ENCODE peak calls at places on chromosomes 6 and 20, in four cellular contexts. O, R, Z and T are unnamed samples.

GRCh38 chr6:169312658-169313346 is 59.2 kb upstream of the THBS2 start:
- DNase-seq in O (no peak), R (no peak), Z (no peak), T (no peak)

GRCh38 chr6:72328775-72329174 is 293.1 kb upstream of the KCNQ5 start:
- DNase-seq in R (no peak), O (no peak), Z (no peak), T (no peak)

GRCh38 chr6:13586936-13587542 is 12.6 kb downstream of the SIRT5 start:
- DNase-seq in Z (no peak), R (no peak), O (no peak), T (no peak)

GRCh38 chr20:49571553-49571835 is 3.6 kb upstream of the PTGIS start:
- DNase-seq in Z (no peak), O (no peak), R (no peak), T (no peak)

GRCh38 chr6:162109466-162110040 is 618.0 kb downstream of the PRKN start:
- DNase-seq in R (no peak), Z (no peak), O (no peak), T (no peak)

GRCh38 chr6:144139817-144140216 is 10.5 kb upstream of the STX11 start:
- DNase-seq in O (no peak), Z (no peak), R (no peak), T (no peak)

GRCh38 chr6:125273251-125273650 is 28.5 kb downstream of the HDDC2 start:
- DNase-seq in R (no peak), O (no peak), Z (no peak), T (no peak)

GRCh38 chr20:35235881-35236280 is 9.4 kb downstream of the MMP24 start:
- DNase-seq in Z (no peak), R (no peak), O (no peak), T (no peak)

GRCh38 chr6:51339728-51340127 is 521.1 kb downstream of the TFAP2B start:
- DNase-seq in Z (no peak), R (no peak), O (no peak), T (no peak)

DNA sequence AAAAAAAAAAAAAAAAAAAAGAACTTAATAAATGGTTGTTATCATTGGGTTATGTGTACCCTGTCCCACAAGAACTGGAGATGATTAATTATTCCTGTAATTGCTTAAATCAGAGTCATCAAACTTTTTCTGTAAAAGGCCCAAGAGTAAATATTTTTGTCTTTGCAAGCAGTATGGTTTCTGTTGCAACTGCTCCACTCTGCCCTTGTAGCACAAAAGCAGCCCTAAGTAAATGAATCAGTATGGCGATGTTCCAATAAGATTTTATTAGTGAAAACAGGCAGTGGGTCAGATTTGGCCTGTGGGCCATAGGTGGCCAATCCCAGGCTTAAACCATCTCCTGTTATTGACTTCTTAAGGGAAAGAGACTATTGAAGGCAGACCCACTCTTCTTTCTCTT is 252.7 kb downstream of the TSHZ2 start:
- DNase-seq in O (no peak), R (no peak), Z (no peak), T (no peak)
- TF ChIP-seq JUN in O (no peak), R (no peak), Z (no peak), T (no peak)

GRCh38 chr6:48036316-48036715 is 74.7 kb downstream of the PTCHD4 start:
- DNase-seq in R (no peak), Z (no peak), O (no peak), T (no peak)
- TF ChIP-seq JUN in R (no peak), Z (no peak), O (no peak), T (no peak)

GRCh38 chr6:93581371-93581770 is 162.0 kb upstream of the EPHA7 start:
- DNase-seq in O (no peak), Z (no peak), R (no peak), T (no peak)

GRCh38 chr6:93575495-93575894 is 156.1 kb upstream of the EPHA7 start:
- DNase-seq in O (no peak), R (no peak), Z (no peak), T (no peak)

GRCh38 chr6:93584280-93584679 is 164.9 kb upstream of the EPHA7 start:
- DNase-seq in R (no peak), Z (no peak), O (no peak), T (no peak)

GRCh38 chr6:93586316-93586715 is 167.0 kb upstream of the EPHA7 start:
- DNase-seq in R (no peak), O (no peak), Z (no peak), T (no peak)

DNA sequence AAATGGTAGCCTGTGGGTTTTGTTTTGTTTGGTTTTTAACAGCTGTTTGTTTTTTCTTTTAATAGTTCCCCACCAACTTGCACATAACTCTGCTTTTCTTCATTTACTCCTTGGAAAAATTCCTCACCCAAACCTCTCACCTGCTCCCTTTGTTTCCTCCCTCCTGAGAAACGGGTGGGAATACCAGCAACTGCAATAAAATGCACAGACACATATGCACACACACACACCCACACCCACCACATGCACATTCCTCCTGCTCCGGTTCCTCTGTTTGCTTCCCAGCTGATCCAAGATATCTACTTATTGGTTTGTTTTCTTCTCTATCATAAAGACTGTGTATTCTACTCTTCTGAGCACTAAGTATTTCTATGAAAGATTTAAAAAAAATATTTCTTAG is 161.1 kb upstream of the EPHA7 start:
- DNase-seq in Z (no peak), R (no peak), O (no peak), T (no peak)
- TF ChIP-seq JUN in Z (no peak), R (no peak), O (no peak), T (no peak)

GRCh38 chr6:122695188-122695587 is 84.3 kb upstream of the FABP7 start:
- DNase-seq in O (no peak), R (no peak), Z (no peak), T (no peak)

GRCh38 chr6:122697458-122697857 is 82.1 kb upstream of the FABP7 start:
- DNase-seq in Z (no peak), O (no peak), R (no peak), T (no peak)

GRCh38 chr6:122692807-122693580 is 82.8 kb downstream of the PKIB start:
- DNase-seq in O (no peak), R (no peak), Z (no peak), T (no peak)

GRCh38 chr6:122696853-122697252 is 82.7 kb upstream of the FABP7 start:
- DNase-seq in R (peak), O (no peak), Z (no peak), T (peak)

DNA sequence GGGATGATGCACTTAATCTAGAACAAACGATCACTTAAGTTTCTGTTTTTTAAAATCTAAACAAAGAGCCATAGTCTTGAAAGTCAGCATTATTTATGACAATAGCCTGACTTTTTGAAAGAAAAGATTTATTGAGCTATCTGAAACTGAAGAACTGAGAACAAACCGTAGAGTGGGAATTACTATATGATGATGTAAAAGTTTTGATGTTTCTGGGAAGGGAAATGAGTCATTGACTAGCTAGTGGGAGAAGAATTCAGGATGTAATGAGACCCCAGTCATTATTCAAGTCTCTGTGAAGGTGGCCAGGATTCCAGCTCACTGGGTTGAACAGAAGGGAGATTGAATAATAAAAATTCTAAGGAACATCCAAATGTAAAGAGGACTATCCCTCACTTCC is 83.4 kb upstream of the FABP7 start:
- DNase-seq in R (no peak), O (no peak), Z (no peak), T (peak)
- TF ChIP-seq JUN in R (no peak), O (no peak), Z (no peak), T (peak)

GRCh38 chr6:155047523-155047922 is 52.4 kb downstream of the TIAM2 start:
- DNase-seq in Z (no peak), O (no peak), R (no peak), T (no peak)

GRCh38 chr6:155054851-155055250 is 59.7 kb downstream of the TIAM2 start:
- DNase-seq in O (no peak), Z (no peak), R (no peak), T (peak)

GRCh38 chr6:155045561-155046404 is 50.7 kb downstream of the TIAM2 start:
- DNase-seq in R (no peak), Z (no peak), O (no peak), T (no peak)

DNA sequence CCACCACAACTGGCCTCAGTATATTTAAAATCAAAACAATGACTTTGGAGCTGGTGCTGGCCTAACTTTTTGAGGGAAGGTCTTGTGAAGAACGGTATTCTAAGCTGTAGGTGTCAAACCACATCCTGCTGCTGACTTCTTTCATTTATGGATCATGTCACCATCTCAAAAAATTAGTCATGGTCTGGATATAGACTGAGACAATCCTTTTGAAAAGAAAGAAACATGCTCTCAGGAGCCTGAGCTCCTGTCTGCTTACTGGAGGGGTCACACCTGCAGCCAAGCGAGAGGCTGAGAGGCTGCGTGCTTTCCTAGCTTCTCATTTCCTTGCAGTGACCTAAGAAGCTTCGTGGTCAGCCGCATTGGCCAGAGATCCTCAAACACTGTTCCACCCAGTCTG is 55.2 kb downstream of the TIAM2 start:
- DNase-seq in O (no peak), Z (no peak), R (no peak), T (no peak)
- TF ChIP-seq JUN in O (no peak), Z (no peak), R (no peak), T (no peak)

DNA sequence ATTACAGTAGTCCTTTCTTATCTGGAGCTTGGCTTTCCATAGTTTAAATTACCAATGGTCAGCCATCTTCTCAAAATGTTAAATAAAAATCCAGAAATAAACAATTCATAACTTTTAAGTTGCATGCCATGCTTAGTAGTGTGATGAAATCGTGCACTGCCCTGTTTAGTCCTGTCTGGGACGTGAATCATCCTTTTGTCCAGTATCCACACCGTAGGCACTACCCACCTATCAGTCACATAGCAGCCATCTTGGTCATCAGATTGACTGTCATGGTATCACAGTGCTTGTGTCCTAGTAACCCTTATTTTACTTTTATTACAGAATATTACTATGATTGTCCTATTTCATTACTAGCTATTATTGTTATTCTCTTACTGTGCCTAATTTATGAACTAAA is 924.1 kb downstream of the EYS start:
- DNase-seq in Z (no peak), R (no peak), O (no peak), T (no peak)
- TF ChIP-seq JUN in Z (no peak), R (no peak), O (no peak), T (no peak)

DNA sequence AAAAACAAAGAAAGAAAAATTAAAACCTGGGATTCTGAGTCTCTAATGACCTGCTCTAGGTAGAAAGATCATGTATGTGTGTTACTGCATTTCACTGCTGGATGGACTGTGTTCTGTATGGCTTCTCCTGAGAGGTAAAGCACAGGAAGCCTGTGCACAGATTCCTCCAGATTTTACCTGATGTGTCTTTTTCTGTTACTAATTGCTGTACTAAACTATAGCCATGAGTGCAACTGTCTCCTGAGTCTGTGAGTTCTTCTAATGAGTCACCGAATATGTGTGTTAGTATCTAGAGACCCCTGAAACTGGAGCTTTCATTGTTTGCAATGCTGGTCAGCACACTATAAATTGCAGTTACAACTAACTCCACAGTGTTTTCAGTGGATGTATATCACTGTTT is 270.8 kb downstream of the CDKAL1 start:
- DNase-seq in Z (no peak), R (no peak), O (no peak), T (no peak)
- TF ChIP-seq JUN in Z (no peak), R (no peak), O (no peak), T (no peak)